ENCODE peak calls at places on chromosomes 1 and 21, in five cellular contexts. One of them, this sample, is unnamed.

GRCh38 chr1:68361511-68361910 is 88.2 kb downstream of the RPE65 start:
- DNase-seq in HCT116: no peak
- DNase-seq in prostate gland: no peak
- DNase-seq in endothelial cell of umbilical vein: no peak
- DNase-seq in sigmoid colon: no peak
- DNase-seq in this sample: no peak

GRCh38 chr1:111656093-111657017 is 36.8 kb downstream of the RAP1A start:
- DNase-seq in HCT116: peak
- DNase-seq in prostate gland: peak
- DNase-seq in endothelial cell of umbilical vein: peak
- DNase-seq in sigmoid colon: no peak
- DNase-seq in this sample: no peak

GRCh38 chr1:203082571-203083462 is 3.0 kb downstream of the MYOG start:
- DNase-seq in HCT116: no peak
- DNase-seq in prostate gland: no peak
- DNase-seq in endothelial cell of umbilical vein: no peak
- DNase-seq in sigmoid colon: peak
- DNase-seq in this sample: no peak

GRCh38 chr1:172746091-172746949 is 87.4 kb downstream of the FASLG start:
- DNase-seq in HCT116: peak
- DNase-seq in prostate gland: peak
- DNase-seq in endothelial cell of umbilical vein: peak
- DNase-seq in sigmoid colon: no peak
- DNase-seq in this sample: peak

GRCh38 chr1:216183007-216183406 is 240.2 kb downstream of the USH2A start:
- DNase-seq in HCT116: no peak
- DNase-seq in prostate gland: no peak
- DNase-seq in endothelial cell of umbilical vein: no peak
- DNase-seq in sigmoid colon: no peak
- DNase-seq in this sample: no peak

GRCh38 chr21:16587141-16587570 is 857.4 kb downstream of the USP25 start:
- DNase-seq in HCT116: no peak
- DNase-seq in prostate gland: peak
- DNase-seq in endothelial cell of umbilical vein: peak
- DNase-seq in sigmoid colon: peak
- DNase-seq in this sample: no peak

GRCh38 chr21:37463083-37463780 is 96.7 kb downstream of the DYRK1A start:
- DNase-seq in HCT116: peak
- DNase-seq in prostate gland: no peak
- DNase-seq in endothelial cell of umbilical vein: peak
- DNase-seq in sigmoid colon: no peak
- DNase-seq in this sample: no peak

GRCh38 chr1:85061711-85062424 is 13.6 kb upstream of the MCOLN3 start:
- DNase-seq in HCT116: peak
- DNase-seq in prostate gland: peak
- DNase-seq in endothelial cell of umbilical vein: peak
- DNase-seq in sigmoid colon: peak
- DNase-seq in this sample: peak

GRCh38 chr21:34639882-34640788 is 25.2 kb upstream of the RCAN1 start:
- DNase-seq in HCT116: no peak
- DNase-seq in prostate gland: no peak
- DNase-seq in endothelial cell of umbilical vein: no peak
- DNase-seq in sigmoid colon: no peak
- DNase-seq in this sample: no peak

GRCh38 chr1:116329524-116330341 is 43.3 kb upstream of the ATP1A1 start:
- DNase-seq in HCT116: no peak
- DNase-seq in prostate gland: peak
- DNase-seq in endothelial cell of umbilical vein: peak
- DNase-seq in sigmoid colon: no peak
- DNase-seq in this sample: no peak

GRCh38 chr1:173367136-173367535 is 110.0 kb upstream of the PRDX6 start:
- DNase-seq in HCT116: no peak
- DNase-seq in prostate gland: no peak
- DNase-seq in endothelial cell of umbilical vein: no peak
- DNase-seq in sigmoid colon: no peak
- DNase-seq in this sample: no peak

GRCh38 chr1:16614361-16615252 is 1.2 kb upstream of the NBPF1 start:
- DNase-seq in HCT116: no peak
- DNase-seq in prostate gland: peak
- DNase-seq in endothelial cell of umbilical vein: no peak
- DNase-seq in sigmoid colon: peak
- DNase-seq in this sample: no peak

GRCh38 chr1:229229721-229230135 is 41.2 kb upstream of the RAB4A start:
- DNase-seq in HCT116: no peak
- DNase-seq in prostate gland: peak
- DNase-seq in endothelial cell of umbilical vein: no peak
- DNase-seq in sigmoid colon: peak
- DNase-seq in this sample: no peak

GRCh38 chr1:44785027-44785376 is 3.0 kb downstream of the BEST4 start:
- DNase-seq in HCT116: no peak
- DNase-seq in prostate gland: no peak
- DNase-seq in endothelial cell of umbilical vein: no peak
- DNase-seq in sigmoid colon: no peak
- DNase-seq in this sample: no peak

GRCh38 chr1:236421022-236421421 is 26.9 kb downstream of the EDARADD start:
- DNase-seq in HCT116: no peak
- DNase-seq in prostate gland: no peak
- DNase-seq in endothelial cell of umbilical vein: no peak
- DNase-seq in sigmoid colon: no peak
- DNase-seq in this sample: no peak

GRCh38 chr1:19456915-19457554 is 28.3 kb downstream of the CAPZB start:
- DNase-seq in HCT116: no peak
- DNase-seq in prostate gland: no peak
- DNase-seq in endothelial cell of umbilical vein: peak
- DNase-seq in sigmoid colon: no peak
- DNase-seq in this sample: no peak

GRCh38 chr1:1153874-1154273 is 19.8 kb upstream of the TTLL10 start:
- DNase-seq in HCT116: no peak
- DNase-seq in prostate gland: peak
- DNase-seq in endothelial cell of umbilical vein: no peak
- DNase-seq in sigmoid colon: no peak
- DNase-seq in this sample: no peak

GRCh38 chr1:41766546-41766945 is 152.2 kb downstream of the HIVEP3 start:
- DNase-seq in HCT116: no peak
- DNase-seq in prostate gland: no peak
- DNase-seq in endothelial cell of umbilical vein: no peak
- DNase-seq in sigmoid colon: no peak
- DNase-seq in this sample: no peak

GRCh38 chr1:174795806-174796205 is 203.9 kb upstream of the CACYBP start:
- DNase-seq in HCT116: no peak
- DNase-seq in prostate gland: no peak
- DNase-seq in endothelial cell of umbilical vein: no peak
- DNase-seq in sigmoid colon: no peak
- DNase-seq in this sample: no peak

GRCh38 chr1:56063461-56063860 is 515.9 kb downstream of the PLPP3 start:
- DNase-seq in HCT116: no peak
- DNase-seq in prostate gland: no peak
- DNase-seq in endothelial cell of umbilical vein: no peak
- DNase-seq in sigmoid colon: no peak
- DNase-seq in this sample: no peak

GRCh38 chr1:156660752-156661112 is 16.5 kb downstream of the NES start:
- DNase-seq in HCT116: no peak
- DNase-seq in prostate gland: no peak
- DNase-seq in endothelial cell of umbilical vein: peak
- DNase-seq in sigmoid colon: no peak
- DNase-seq in this sample: no peak

GRCh38 chr1:218499021-218499691 is 154.0 kb downstream of the TGFB2 start:
- DNase-seq in HCT116: no peak
- DNase-seq in prostate gland: no peak
- DNase-seq in endothelial cell of umbilical vein: peak
- DNase-seq in sigmoid colon: no peak
- DNase-seq in this sample: no peak

GRCh38 chr1:25118554-25118953 is 113.7 kb downstream of the SYF2 start:
- DNase-seq in HCT116: no peak
- DNase-seq in prostate gland: no peak
- DNase-seq in endothelial cell of umbilical vein: no peak
- DNase-seq in sigmoid colon: no peak
- DNase-seq in this sample: no peak

GRCh38 chr1:23524716-23525401 is 6.2 kb downstream of the E2F2 start:
- DNase-seq in HCT116: no peak
- DNase-seq in prostate gland: no peak
- DNase-seq in endothelial cell of umbilical vein: no peak
- DNase-seq in sigmoid colon: no peak
- DNase-seq in this sample: peak

GRCh38 chr1:6294868-6295556 is 34.1 kb upstream of the GPR153 start:
- DNase-seq in HCT116: no peak
- DNase-seq in prostate gland: peak
- DNase-seq in endothelial cell of umbilical vein: no peak
- DNase-seq in sigmoid colon: no peak
- DNase-seq in this sample: no peak

GRCh38 chr1:39497570-39497969 is 6.1 kb downstream of the BMP8A start:
- DNase-seq in HCT116: no peak
- DNase-seq in prostate gland: no peak
- DNase-seq in endothelial cell of umbilical vein: no peak
- DNase-seq in sigmoid colon: no peak
- DNase-seq in this sample: no peak

GRCh38 chr1:114746450-114747121 is 11.2 kb downstream of the CSDE1 start:
- DNase-seq in HCT116: no peak
- DNase-seq in prostate gland: no peak
- DNase-seq in endothelial cell of umbilical vein: no peak
- DNase-seq in sigmoid colon: no peak
- DNase-seq in this sample: no peak

GRCh38 chr1:81912383-81912782 is 111.6 kb downstream of the ADGRL2 start:
- DNase-seq in HCT116: no peak
- DNase-seq in prostate gland: no peak
- DNase-seq in endothelial cell of umbilical vein: no peak
- DNase-seq in sigmoid colon: no peak
- DNase-seq in this sample: no peak

GRCh38 chr1:94544706-94545490 is 3.3 kb upstream of the F3 start:
- DNase-seq in HCT116: no peak
- DNase-seq in prostate gland: no peak
- DNase-seq in endothelial cell of umbilical vein: peak
- DNase-seq in sigmoid colon: no peak
- DNase-seq in this sample: no peak

GRCh38 chr1:157932082-157932481 is 61.4 kb upstream of the KIRREL1 start:
- DNase-seq in HCT116: no peak
- DNase-seq in prostate gland: no peak
- DNase-seq in endothelial cell of umbilical vein: no peak
- DNase-seq in sigmoid colon: no peak
- DNase-seq in this sample: no peak

GRCh38 chr1:162271972-162272371 is 104.7 kb downstream of the SPATA46 start:
- DNase-seq in HCT116: no peak
- DNase-seq in prostate gland: no peak
- DNase-seq in endothelial cell of umbilical vein: no peak
- DNase-seq in sigmoid colon: no peak
- DNase-seq in this sample: no peak

GRCh38 chr21:33557447-33557846 is 14.6 kb downstream of the SON start:
- DNase-seq in HCT116: no peak
- DNase-seq in prostate gland: no peak
- DNase-seq in endothelial cell of umbilical vein: no peak
- DNase-seq in sigmoid colon: no peak
- DNase-seq in this sample: no peak
- TF ChIP-seq POLR2AphosphoS5 in HCT116: no peak
- TF ChIP-seq POLR2AphosphoS5 in prostate gland: no peak
- TF ChIP-seq POLR2AphosphoS5 in endothelial cell of umbilical vein: no peak
- TF ChIP-seq POLR2AphosphoS5 in sigmoid colon: no peak
- TF ChIP-seq POLR2AphosphoS5 in this sample: no peak

GRCh38 chr1:28736450-28737244 is at the start of gene YTHDF2:
- DNase-seq in HCT116: peak
- DNase-seq in prostate gland: peak
- DNase-seq in endothelial cell of umbilical vein: peak
- DNase-seq in sigmoid colon: peak
- DNase-seq in this sample: peak
- TF ChIP-seq POLR2A in HCT116: peak
- TF ChIP-seq POLR2A in prostate gland: peak
- TF ChIP-seq POLR2A in endothelial cell of umbilical vein: peak
- TF ChIP-seq POLR2A in sigmoid colon: peak
- TF ChIP-seq POLR2A in this sample: peak

GRCh38 chr1:28244549-28245251 is 8.8 kb downstream of the ATP5IF1 start:
- DNase-seq in HCT116: no peak
- DNase-seq in prostate gland: no peak
- DNase-seq in endothelial cell of umbilical vein: no peak
- DNase-seq in sigmoid colon: no peak
- DNase-seq in this sample: no peak

GRCh38 chr1:28243685-28244439 is 7.9 kb downstream of the ATP5IF1 start:
- DNase-seq in HCT116: no peak
- DNase-seq in prostate gland: no peak
- DNase-seq in endothelial cell of umbilical vein: peak
- DNase-seq in sigmoid colon: no peak
- DNase-seq in this sample: no peak

GRCh38 chr1:28248273-28249012 is 10.9 kb upstream of the SESN2 start:
- DNase-seq in HCT116: peak
- DNase-seq in prostate gland: peak
- DNase-seq in endothelial cell of umbilical vein: peak
- DNase-seq in sigmoid colon: peak
- DNase-seq in this sample: peak

GRCh38 chr1:28247603-28248272 is 11.6 kb upstream of the SESN2 start:
- DNase-seq in HCT116: no peak
- DNase-seq in prostate gland: no peak
- DNase-seq in endothelial cell of umbilical vein: no peak
- DNase-seq in sigmoid colon: no peak
- DNase-seq in this sample: no peak

DNA sequence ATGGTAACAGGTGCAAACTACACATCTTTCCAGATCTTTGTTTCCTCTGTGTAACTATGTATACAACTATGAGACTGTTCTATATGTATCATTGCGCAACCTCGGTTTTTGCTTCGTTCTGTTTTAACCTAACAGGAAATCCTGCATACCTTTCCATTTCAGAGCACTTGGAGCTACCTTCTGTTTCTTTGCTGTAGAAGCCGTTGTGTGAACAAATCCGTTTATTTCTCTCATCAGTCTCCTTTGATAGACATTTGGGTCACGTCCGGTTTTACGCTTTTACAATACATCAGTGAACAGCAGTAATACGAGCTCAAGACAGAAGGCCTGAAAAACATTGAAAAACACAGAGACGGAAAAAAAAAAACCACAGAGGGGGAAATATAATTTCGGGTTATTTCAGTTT is 10.5 kb downstream of the ATP5IF1 start:
- DNase-seq in HCT116: no peak
- DNase-seq in prostate gland: peak
- DNase-seq in endothelial cell of umbilical vein: peak
- DNase-seq in sigmoid colon: no peak
- DNase-seq in this sample: no peak
- TF ChIP-seq POLR2AphosphoS5 in HCT116: no peak
- TF ChIP-seq POLR2AphosphoS5 in prostate gland: peak
- TF ChIP-seq POLR2AphosphoS5 in endothelial cell of umbilical vein: no peak
- TF ChIP-seq POLR2AphosphoS5 in sigmoid colon: no peak
- TF ChIP-seq POLR2AphosphoS5 in this sample: no peak

DNA sequence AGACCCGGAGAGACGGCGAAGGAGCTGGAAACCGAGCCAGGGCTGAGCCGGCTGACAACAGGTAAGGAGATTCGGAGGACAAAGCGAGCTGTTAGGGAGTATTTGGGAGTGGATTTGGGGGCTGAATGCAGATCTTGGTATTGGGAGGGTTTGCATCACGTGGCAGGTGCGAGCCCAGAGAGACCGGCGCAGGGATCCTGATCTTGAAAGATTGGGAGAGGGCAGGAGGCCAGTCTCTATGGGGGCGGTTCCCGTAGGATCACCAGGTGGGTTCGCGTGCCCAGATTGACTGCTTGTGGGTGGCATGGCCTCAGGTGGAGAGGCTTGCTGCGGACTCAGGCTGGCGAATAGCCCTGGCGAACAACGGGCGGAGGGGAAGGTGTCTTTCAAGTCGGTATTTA is 204 bp downstream of the CIART start:
- DNase-seq in HCT116: no peak
- DNase-seq in prostate gland: peak
- DNase-seq in endothelial cell of umbilical vein: no peak
- DNase-seq in sigmoid colon: no peak
- DNase-seq in this sample: no peak
- TF ChIP-seq POLR2A in HCT116: no peak
- TF ChIP-seq POLR2A in prostate gland: peak
- TF ChIP-seq POLR2A in endothelial cell of umbilical vein: no peak
- TF ChIP-seq POLR2A in sigmoid colon: peak
- TF ChIP-seq POLR2A in this sample: no peak

This sample was measured in GM12892.